ENCODE peak calls at places on chromosomes 13 and 19, in seven cellular contexts. S, O, F, R, Q, I and Y are unnamed samples.

GRCh38 chr13:39612023-39612637 is 9.1 kb upstream of the LHFPL6 start:
- DNase-seq in F (peak), I (peak), S (no peak), R (no peak), O (peak), Q (peak), Y (peak)

GRCh38 chr19:44700547-44700946 is 1.6 kb downstream of the CEACAM16 start:
- DNase-seq in Q (no peak), I (no peak), S (no peak), F (no peak), R (no peak), O (no peak), Y (no peak)

GRCh38 chr13:97142452-97142851 is 79.7 kb upstream of the MBNL2 start:
- DNase-seq in O (no peak), S (no peak), R (no peak), Q (no peak), F (peak), I (no peak), Y (no peak)

GRCh38 chr13:68234278-68234677 is 1004.1 kb upstream of the PCDH9 start:
- DNase-seq in I (no peak), Q (no peak), F (no peak), O (no peak), S (no peak), R (no peak), Y (no peak)

GRCh38 chr13:98848736-98849135 is 96.3 kb upstream of the SLC15A1 start:
- DNase-seq in I (no peak), Q (no peak), R (no peak), S (no peak), O (no peak), F (no peak), Y (no peak)

GRCh38 chr19:20325151-20325550 is 158.1 kb downstream of the ZNF486 start:
- DNase-seq in S (no peak), O (no peak), F (no peak), Q (no peak), R (no peak), I (no peak), Y (no peak)

GRCh38 chr19:54337858-54338230 is 1.1 kb downstream of the LILRA4 start:
- DNase-seq in R (no peak), O (no peak), F (no peak), Q (no peak), I (no peak), S (no peak), Y (no peak)

GRCh38 chr13:73842621-73843020 is 291.6 kb downstream of the KLF12 start:
- DNase-seq in R (no peak), O (no peak), F (no peak), S (no peak), Q (no peak), I (no peak), Y (no peak)

GRCh38 chr13:98681017-98681416 is 71.5 kb downstream of the SLC15A1 start:
- DNase-seq in O (no peak), R (no peak), S (no peak), Q (no peak), I (no peak), F (no peak), Y (no peak)

GRCh38 chr13:22107549-22107948 is 436.7 kb downstream of the FGF9 start:
- DNase-seq in R (no peak), F (no peak), I (no peak), S (no peak), Q (no peak), O (no peak), Y (no peak)

GRCh38 chr13:61880576-61881283 is 465.1 kb upstream of the PCDH20 start:
- DNase-seq in S (no peak), I (no peak), O (no peak), F (peak), R (no peak), Q (no peak), Y (no peak)

GRCh38 chr13:23450340-23451046 is 17.0 kb upstream of the SACS start:
- DNase-seq in F (no peak), Q (no peak), R (no peak), S (no peak), O (no peak), I (no peak), Y (no peak)

GRCh38 chr13:78022164-78022877 is 103.7 kb upstream of the EDNRB start:
- DNase-seq in R (no peak), I (no peak), F (no peak), S (peak), O (peak), Q (peak), Y (peak)

GRCh38 chr13:51840917-51841316 is 4.1 kb downstream of the TMEM272 start:
- DNase-seq in Q (no peak), I (no peak), F (peak), R (no peak), S (no peak), O (no peak), Y (no peak)

GRCh38 chr13:79336971-79337370 is 69.1 kb downstream of the RBM26 start:
- DNase-seq in I (no peak), R (no peak), Q (no peak), S (no peak), O (no peak), F (no peak), Y (no peak)

GRCh38 chr13:113667771-113668490 is 912 bp downstream of the GRK1 start:
- DNase-seq in S (no peak), R (no peak), F (no peak), I (peak), Q (no peak), O (no peak), Y (no peak)

GRCh38 chr19:57637379-57637778 is 4.4 kb downstream of the ZNF211 start:
- DNase-seq in S (no peak), O (no peak), I (no peak), F (no peak), R (no peak), Q (no peak), Y (no peak)

GRCh38 chr19:13012690-13013608 is 17.7 kb downstream of the NFIX start:
- DNase-seq in O (no peak), F (peak), S (no peak), Q (no peak), I (peak), R (no peak), Y (no peak)

GRCh38 chr19:33407716-33408115 is 34.2 kb downstream of the CEBPG start:
- DNase-seq in Q (no peak), R (no peak), I (no peak), F (no peak), S (no peak), O (no peak), Y (no peak)

GRCh38 chr19:13033819-13034611 is 38.7 kb downstream of the NFIX start:
- DNase-seq in Q (peak), I (no peak), O (no peak), S (peak), F (peak), R (no peak), Y (no peak)

GRCh38 chr19:17424743-17425365 is 5.0 kb downstream of the MVB12A start:
- DNase-seq in S (no peak), R (no peak), O (no peak), I (no peak), Q (no peak), F (peak), Y (peak)

GRCh38 chr19:33811736-33812387 is 15.2 kb downstream of the KCTD15 start:
- DNase-seq in O (no peak), F (no peak), Q (no peak), R (no peak), S (no peak), I (no peak), Y (no peak)

GRCh38 chr19:41324921-41325639 is 15.1 kb downstream of the CCDC97 start:
- DNase-seq in S (no peak), Q (no peak), O (no peak), I (no peak), R (no peak), F (peak), Y (no peak)

GRCh38 chr13:31361673-31362072 is 161.9 kb downstream of the B3GLCT start:
- DNase-seq in O (no peak), S (no peak), I (no peak), R (no peak), Q (no peak), F (no peak), Y (no peak)

GRCh38 chr13:110425444-110425780 is 118.3 kb downstream of the COL4A2 start:
- DNase-seq in O (no peak), R (no peak), I (no peak), F (no peak), Q (no peak), S (no peak), Y (no peak)

GRCh38 chr19:36115453-36116343 is at the start of gene TBCB:
- DNase-seq in O (peak), Q (peak), S (peak), R (peak), F (no peak), I (peak), Y (no peak)

GRCh38 chr19:46849610-46850009 is 1.0 kb downstream of the AP2S1 start:
- DNase-seq in S (no peak), F (no peak), Q (no peak), I (no peak), R (no peak), O (no peak), Y (no peak)

GRCh38 chr13:97109841-97110492 is 112.2 kb upstream of the MBNL2 start:
- DNase-seq in O (peak), S (peak), Q (peak), I (peak), R (peak), F (peak), Y (peak)

GRCh38 chr13:113938716-113939115 is 35.2 kb downstream of the C13orf46 start:
- DNase-seq in F (no peak), R (no peak), S (no peak), O (no peak), I (no peak), Q (no peak), Y (no peak)

GRCh38 chr13:62194371-62194770 is 778.7 kb upstream of the PCDH20 start:
- DNase-seq in O (no peak), S (no peak), F (no peak), R (no peak), Q (no peak), I (no peak), Y (no peak)

GRCh38 chr13:112522578-112522977 is 65.4 kb downstream of the TUBGCP3 start:
- DNase-seq in F (no peak), I (no peak), S (no peak), R (no peak), O (no peak), Q (no peak), Y (no peak)